ENCODE peak calls at places on chromosome 11, in four cellular contexts. F is K562, D is GM12878, C is HepG2. J is an unnamed sample.

GRCh38 chr11:104301776-104302175 is 137.8 kb upstream of the PDGFD start:
- DNase-seq in F (no peak), D (no peak), C (no peak), J (no peak)

GRCh38 chr11:92685049-92685448 is 284.4 kb upstream of the MTNR1B start:
- DNase-seq in F (no peak), D (no peak), C (no peak), J (no peak)

GRCh38 chr11:132604446-132604845 is 927.9 kb downstream of the OPCML start:
- DNase-seq in F (no peak), D (no peak), C (no peak), J (no peak)

GRCh38 chr11:17012712-17013547 is 1.3 kb downstream of the PLEKHA7 start:
- DNase-seq in F (no peak), D (no peak), C (peak), J (no peak)

GRCh38 chr11:126645206-126645605 is 289.7 kb downstream of the ST3GAL4 start:
- DNase-seq in F (no peak), D (no peak), C (no peak), J (no peak)

GRCh38 chr11:93549986-93550385 is 6.8 kb upstream of the SMCO4 start:
- DNase-seq in F (no peak), D (no peak), C (no peak), J (no peak)

GRCh38 chr11:73188301-73188700 is 29.8 kb upstream of the P2RY2 start:
- DNase-seq in F (no peak), D (no peak), C (no peak), J (no peak)

GRCh38 chr11:74134661-74135515 is 35.9 kb downstream of the C2CD3 start:
- DNase-seq in F (no peak), D (no peak), C (no peak), J (no peak)

GRCh38 chr11:86588566-86589090 is 83.8 kb downstream of the ME3 start:
- DNase-seq in F (no peak), D (no peak), C (no peak), J (no peak)

GRCh38 chr11:67492801-67493547 is 10.1 kb downstream of the AIP start:
- DNase-seq in F (peak), D (no peak), C (no peak), J (no peak)

GRCh38 chr11:78190871-78191538 is 2.3 kb downstream of the USP35 start:
- DNase-seq in F (no peak), D (no peak), C (peak), J (no peak)

GRCh38 chr11:1287928-1288327 is 21.5 kb downstream of the TOLLIP start:
- DNase-seq in F (no peak), D (no peak), C (no peak), J (no peak)

GRCh38 chr11:114308689-114309089 is 12.5 kb downstream of the NNMT start:
- DNase-seq in F (no peak), D (no peak), C (no peak), J (no peak)

GRCh38 chr11:117908261-117908895 is 20.8 kb downstream of the TMPRSS13 start:
- DNase-seq in F (peak), D (no peak), C (no peak), J (no peak)

GRCh38 chr11:117824571-117825537 is at the start of gene FXYD2:
- DNase-seq in F (no peak), D (no peak), C (no peak), J (no peak)

GRCh38 chr11:13772223-13773046 is 104.0 kb downstream of the FAR1 start:
- DNase-seq in F (peak), D (peak), C (peak), J (peak)

GRCh38 chr11:113114452-113115027 is 153.3 kb downstream of the NCAM1 start:
- DNase-seq in F (no peak), D (no peak), C (peak), J (peak)

GRCh38 chr11:110908401-110909106 is 196.3 kb upstream of the ARHGAP20 start:
- DNase-seq in F (no peak), D (no peak), C (no peak), J (no peak)

GRCh38 chr11:94379619-94380018 is 21.6 kb downstream of the GPR83 start:
- DNase-seq in F (no peak), D (no peak), C (no peak), J (no peak)

GRCh38 chr11:18270102-18270501 is 4.0 kb downstream of the SAA1 start:
- DNase-seq in F (no peak), D (no peak), C (no peak), J (no peak)

GRCh38 chr11:125085301-125086081 is 22.4 kb downstream of the SLC37A2 start:
- DNase-seq in F (no peak), D (no peak), C (no peak), J (no peak)

GRCh38 chr11:112805658-112806057 is 155.6 kb upstream of the NCAM1 start:
- DNase-seq in F (no peak), D (no peak), C (no peak), J (no peak)

GRCh38 chr11:18001191-18001590 is 11.7 kb downstream of the SERGEF start:
- DNase-seq in F (no peak), D (no peak), C (no peak), J (no peak)

GRCh38 chr11:8271106-8271886 is 7.6 kb upstream of the LMO1 start:
- DNase-seq in F (no peak), D (no peak), C (no peak), J (no peak)

GRCh38 chr11:17296852-17297559 is 20.5 kb downstream of the NUCB2 start:
- DNase-seq in F (no peak), D (no peak), C (no peak), J (no peak)

GRCh38 chr11:69643646-69644045 is 2.7 kb downstream of the CCND1 start:
- DNase-seq in F (no peak), D (no peak), C (no peak), J (no peak)

GRCh38 chr11:108368134-108368533 is 99.2 kb downstream of the C11orf65 start:
- DNase-seq in F (no peak), D (no peak), C (no peak), J (no peak)

GRCh38 chr11:65573391-65574146 is 1.2 kb downstream of the FAM89B start:
- DNase-seq in F (no peak), D (no peak), C (no peak), J (no peak)

GRCh38 chr11:26992031-26992541 is 1.8 kb upstream of the FIBIN start:
- DNase-seq in F (no peak), D (no peak), C (no peak), J (no peak)

GRCh38 chr11:14359573-14360031 is 619 bp upstream of the RRAS2 start:
- DNase-seq in F (no peak), D (no peak), C (no peak), J (no peak)

GRCh38 chr11:95339554-95339953 is 108.6 kb upstream of the SESN3 start:
- DNase-seq in F (no peak), D (no peak), C (no peak), J (no peak)

GRCh38 chr11:74011360-74012071 is 2.6 kb upstream of the UCP3 start:
- DNase-seq in F (peak), D (peak), C (no peak), J (no peak)

GRCh38 chr11:73875840-73876239 is 806 bp downstream of the COA4 start:
- DNase-seq in F (no peak), D (no peak), C (no peak), J (no peak)

GRCh38 chr11:69983897-69984438 is 94.1 kb upstream of the ANO1 start:
- DNase-seq in F (no peak), D (no peak), C (no peak), J (no peak)

GRCh38 chr11:31582697-31583096 is 73.1 kb downstream of the ELP4 start:
- DNase-seq in F (peak), D (no peak), C (no peak), J (no peak)

GRCh38 chr11:86151188-86152005 is 82.5 kb upstream of the PICALM start:
- DNase-seq in F (peak), D (no peak), C (no peak), J (no peak)

GRCh38 chr11:111205622-111206385 is 39.7 kb upstream of the POU2AF2 start:
- DNase-seq in F (no peak), D (no peak), C (no peak), J (no peak)

GRCh38 chr11:46604796-46605195 is 11.0 kb upstream of the AMBRA1 start:
- DNase-seq in F (no peak), D (no peak), C (no peak), J (no peak)

GRCh38 chr11:46611526-46612304 is 5.3 kb downstream of the HARBI1 start:
- DNase-seq in F (no peak), D (no peak), C (peak), J (no peak)

GRCh38 chr11:46612326-46612725 is 4.7 kb downstream of the HARBI1 start:
- DNase-seq in F (no peak), D (no peak), C (no peak), J (no peak)

GRCh38 chr11:46603704-46604308 is 10.0 kb upstream of the AMBRA1 start:
- DNase-seq in F (no peak), D (no peak), C (no peak), J (no peak)

DNA sequence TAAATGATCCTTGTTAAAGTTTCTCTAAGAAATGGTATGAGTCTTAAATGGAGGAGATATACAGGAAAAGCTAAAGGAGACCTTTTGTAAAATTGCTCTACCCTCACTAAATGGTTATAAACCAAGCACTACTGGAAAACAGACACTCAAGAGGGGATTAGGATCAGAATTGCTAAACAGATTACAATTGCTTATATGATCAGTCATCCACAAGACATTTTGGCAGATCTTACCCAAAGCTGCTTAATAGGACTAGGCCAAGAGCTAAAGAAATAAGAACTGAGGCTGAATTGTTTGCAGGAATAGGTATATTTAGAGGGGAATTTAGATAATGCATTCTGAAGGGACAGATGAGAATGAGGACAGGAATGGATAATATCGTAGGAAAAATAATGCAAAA is 9.5 kb downstream of the HARBI1 start:
- DNase-seq in F (no peak), D (no peak), C (no peak), J (no peak)
- TF ChIP-seq FOXK2 in F (no peak), D (no peak), C (no peak), J (no peak)

GRCh38 chr11:129546266-129546665 is 170.6 kb downstream of the BARX2 start:
- DNase-seq in F (no peak), D (no peak), C (no peak), J (no peak)
- TF ChIP-seq TARDBP in F (no peak), D (no peak), C (no peak), J (no peak)

GRCh38 chr11:106468091-106468490 is 390.6 kb downstream of the AASDHPPT start:
- DNase-seq in F (no peak), D (no peak), C (peak), J (no peak)
- TF ChIP-seq FOXK2 in F (no peak), D (no peak), C (no peak), J (no peak)

GRCh38 chr11:47550288-47551052 is 2.5 kb downstream of the CELF1 start:
- DNase-seq in F (no peak), D (no peak), C (no peak), J (no peak)

GRCh38 chr11:47553417-47553746 is 450 bp upstream of the CELF1 start:
- DNase-seq in F (no peak), D (no peak), C (no peak), J (no peak)

GRCh38 chr11:47552581-47553416 is at the start of gene CELF1:
- DNase-seq in F (peak), D (peak), C (peak), J (peak)

GRCh38 chr11:47552086-47552580 is 799 bp downstream of the CELF1 start:
- DNase-seq in F (no peak), D (no peak), C (peak), J (no peak)

DNA sequence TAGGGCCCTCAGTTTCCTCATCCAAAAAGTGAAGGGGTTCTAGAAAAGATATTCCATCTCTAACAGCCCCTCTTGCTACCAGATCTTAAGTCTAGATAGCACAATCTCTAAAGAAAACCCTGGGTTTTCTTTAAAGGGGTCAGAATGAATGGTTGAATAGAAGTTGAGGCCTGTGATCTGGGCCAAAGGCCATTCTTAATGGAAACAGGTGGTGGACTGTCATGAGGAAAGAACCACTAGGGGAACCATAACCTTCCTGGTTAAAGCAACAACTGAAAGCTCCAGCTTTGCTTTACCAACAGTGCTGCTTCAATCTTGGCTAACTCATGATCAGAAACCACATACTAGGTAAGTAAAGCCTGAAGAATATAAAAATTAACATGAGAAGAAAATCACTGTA is 1.8 kb downstream of the CELF1 start:
- DNase-seq in F (peak), D (no peak), C (peak), J (peak)
- TF ChIP-seq TARDBP in F (no peak), D (no peak), C (no peak), J (no peak)

GRCh38 chr11:2312232-2313042 is 10.6 kb downstream of the TSPAN32 start:
- DNase-seq in F (no peak), D (no peak), C (no peak), J (no peak)
- TF ChIP-seq FOXK2 in F (no peak), D (no peak), C (no peak), J (no peak)

GRCh38 chr11:71252434-71252781 is at the start of gene SHANK2:
- DNase-seq in F (no peak), D (no peak), C (no peak), J (peak)
- TF ChIP-seq TARDBP in F (no peak), D (no peak), C (no peak), J (no peak)

J was measured in HEK293T.